ENCODE peak calls at places on chromosomes 12 and 14, in ten cellular contexts. One of them, this sample, is unnamed.

GRCh38 chr12:109496306-109496705 is 18.9 kb downstream of the UBE3B start:
- DNase-seq in BJ: no peak
- DNase-seq in stimulated activated CD8-positive, alpha-beta memory T cell treated with anti-CD3 and anti-CD28 coated beads, Interleukin-2, amount 100 ng/mL, for 1 hour: no peak
- DNase-seq in WTC11: no peak
- DNase-seq in naive B cell: no peak
- DNase-seq in iPS DF 6.9: no peak
- DNase-seq in hepatocyte: no peak
- DNase-seq in AG09309: no peak
- DNase-seq in AG20443: no peak
- DNase-seq in stimulated activated naive B cell treated with anti-CD40 and anti-IgM and Interleukin-4, amounts not matched to agents 10 μg/mL and 1 μg/mL and 100 μg/mL, for 72 hours: no peak
- DNase-seq in this sample: no peak

GRCh38 chr12:55935742-55936151 is 4.8 kb downstream of the DGKA start:
- DNase-seq in BJ: no peak
- DNase-seq in stimulated activated CD8-positive, alpha-beta memory T cell treated with anti-CD3 and anti-CD28 coated beads, Interleukin-2, amount 100 ng/mL, for 1 hour: no peak
- DNase-seq in WTC11: peak
- DNase-seq in naive B cell: no peak
- DNase-seq in iPS DF 6.9: no peak
- DNase-seq in hepatocyte: no peak
- DNase-seq in AG09309: no peak
- DNase-seq in AG20443: no peak
- DNase-seq in stimulated activated naive B cell treated with anti-CD40 and anti-IgM and Interleukin-4, amounts not matched to agents 10 μg/mL and 1 μg/mL and 100 μg/mL, for 72 hours: no peak
- DNase-seq in this sample: no peak

GRCh38 chr12:61546296-61546695 is 713.9 kb upstream of the USP15 start:
- DNase-seq in BJ: no peak
- DNase-seq in stimulated activated CD8-positive, alpha-beta memory T cell treated with anti-CD3 and anti-CD28 coated beads, Interleukin-2, amount 100 ng/mL, for 1 hour: no peak
- DNase-seq in WTC11: no peak
- DNase-seq in naive B cell: no peak
- DNase-seq in iPS DF 6.9: no peak
- DNase-seq in hepatocyte: peak
- DNase-seq in AG09309: no peak
- DNase-seq in AG20443: no peak
- DNase-seq in stimulated activated naive B cell treated with anti-CD40 and anti-IgM and Interleukin-4, amounts not matched to agents 10 μg/mL and 1 μg/mL and 100 μg/mL, for 72 hours: no peak
- DNase-seq in this sample: no peak

GRCh38 chr14:68627868-68628604 is 164.8 kb downstream of the ZFP36L1 start:
- DNase-seq in BJ: no peak
- DNase-seq in stimulated activated CD8-positive, alpha-beta memory T cell treated with anti-CD3 and anti-CD28 coated beads, Interleukin-2, amount 100 ng/mL, for 1 hour: peak
- DNase-seq in WTC11: peak
- DNase-seq in naive B cell: peak
- DNase-seq in iPS DF 6.9: peak
- DNase-seq in hepatocyte: peak
- DNase-seq in AG09309: no peak
- DNase-seq in AG20443: no peak
- DNase-seq in stimulated activated naive B cell treated with anti-CD40 and anti-IgM and Interleukin-4, amounts not matched to agents 10 μg/mL and 1 μg/mL and 100 μg/mL, for 72 hours: no peak
- DNase-seq in this sample: no peak

GRCh38 chr14:68271996-68272395 is 452.4 kb downstream of the RAD51B start:
- DNase-seq in BJ: no peak
- DNase-seq in stimulated activated CD8-positive, alpha-beta memory T cell treated with anti-CD3 and anti-CD28 coated beads, Interleukin-2, amount 100 ng/mL, for 1 hour: no peak
- DNase-seq in WTC11: no peak
- DNase-seq in naive B cell: peak
- DNase-seq in iPS DF 6.9: no peak
- DNase-seq in hepatocyte: no peak
- DNase-seq in AG09309: no peak
- DNase-seq in AG20443: no peak
- DNase-seq in stimulated activated naive B cell treated with anti-CD40 and anti-IgM and Interleukin-4, amounts not matched to agents 10 μg/mL and 1 μg/mL and 100 μg/mL, for 72 hours: no peak
- DNase-seq in this sample: no peak

GRCh38 chr12:119200601-119201000 is 21.9 kb downstream of the HSPB8 start:
- DNase-seq in BJ: no peak
- DNase-seq in stimulated activated CD8-positive, alpha-beta memory T cell treated with anti-CD3 and anti-CD28 coated beads, Interleukin-2, amount 100 ng/mL, for 1 hour: no peak
- DNase-seq in WTC11: no peak
- DNase-seq in naive B cell: no peak
- DNase-seq in iPS DF 6.9: no peak
- DNase-seq in hepatocyte: no peak
- DNase-seq in AG09309: no peak
- DNase-seq in AG20443: no peak
- DNase-seq in stimulated activated naive B cell treated with anti-CD40 and anti-IgM and Interleukin-4, amounts not matched to agents 10 μg/mL and 1 μg/mL and 100 μg/mL, for 72 hours: no peak
- DNase-seq in this sample: no peak

GRCh38 chr12:27967551-27968054 is 4.9 kb downstream of the PTHLH start:
- DNase-seq in BJ: no peak
- DNase-seq in stimulated activated CD8-positive, alpha-beta memory T cell treated with anti-CD3 and anti-CD28 coated beads, Interleukin-2, amount 100 ng/mL, for 1 hour: no peak
- DNase-seq in WTC11: no peak
- DNase-seq in naive B cell: no peak
- DNase-seq in iPS DF 6.9: no peak
- DNase-seq in hepatocyte: no peak
- DNase-seq in AG09309: no peak
- DNase-seq in AG20443: no peak
- DNase-seq in stimulated activated naive B cell treated with anti-CD40 and anti-IgM and Interleukin-4, amounts not matched to agents 10 μg/mL and 1 μg/mL and 100 μg/mL, for 72 hours: no peak
- DNase-seq in this sample: no peak

GRCh38 chr12:53219116-53219955 is 12.3 kb upstream of the ITGB7 start:
- DNase-seq in BJ: no peak
- DNase-seq in stimulated activated CD8-positive, alpha-beta memory T cell treated with anti-CD3 and anti-CD28 coated beads, Interleukin-2, amount 100 ng/mL, for 1 hour: no peak
- DNase-seq in WTC11: no peak
- DNase-seq in naive B cell: no peak
- DNase-seq in iPS DF 6.9: no peak
- DNase-seq in hepatocyte: peak
- DNase-seq in AG09309: no peak
- DNase-seq in AG20443: peak
- DNase-seq in stimulated activated naive B cell treated with anti-CD40 and anti-IgM and Interleukin-4, amounts not matched to agents 10 μg/mL and 1 μg/mL and 100 μg/mL, for 72 hours: peak
- DNase-seq in this sample: no peak

GRCh38 chr14:20823859-20824258 is 21.2 kb upstream of the RNASE1 start:
- DNase-seq in BJ: no peak
- DNase-seq in stimulated activated CD8-positive, alpha-beta memory T cell treated with anti-CD3 and anti-CD28 coated beads, Interleukin-2, amount 100 ng/mL, for 1 hour: no peak
- DNase-seq in WTC11: no peak
- DNase-seq in naive B cell: no peak
- DNase-seq in iPS DF 6.9: no peak
- DNase-seq in hepatocyte: no peak
- DNase-seq in AG09309: no peak
- DNase-seq in AG20443: no peak
- DNase-seq in stimulated activated naive B cell treated with anti-CD40 and anti-IgM and Interleukin-4, amounts not matched to agents 10 μg/mL and 1 μg/mL and 100 μg/mL, for 72 hours: no peak
- DNase-seq in this sample: no peak

GRCh38 chr12:51855586-51856428 is 7.3 kb upstream of the FIGNL2 start:
- DNase-seq in BJ: no peak
- DNase-seq in stimulated activated CD8-positive, alpha-beta memory T cell treated with anti-CD3 and anti-CD28 coated beads, Interleukin-2, amount 100 ng/mL, for 1 hour: no peak
- DNase-seq in WTC11: peak
- DNase-seq in naive B cell: no peak
- DNase-seq in iPS DF 6.9: no peak
- DNase-seq in hepatocyte: peak
- DNase-seq in AG09309: no peak
- DNase-seq in AG20443: peak
- DNase-seq in stimulated activated naive B cell treated with anti-CD40 and anti-IgM and Interleukin-4, amounts not matched to agents 10 μg/mL and 1 μg/mL and 100 μg/mL, for 72 hours: no peak
- DNase-seq in this sample: no peak

GRCh38 chr14:24224618-24225071 is 7.5 kb downstream of the NEDD8 start:
- DNase-seq in BJ: no peak
- DNase-seq in stimulated activated CD8-positive, alpha-beta memory T cell treated with anti-CD3 and anti-CD28 coated beads, Interleukin-2, amount 100 ng/mL, for 1 hour: no peak
- DNase-seq in WTC11: no peak
- DNase-seq in naive B cell: no peak
- DNase-seq in iPS DF 6.9: no peak
- DNase-seq in hepatocyte: no peak
- DNase-seq in AG09309: no peak
- DNase-seq in AG20443: peak
- DNase-seq in stimulated activated naive B cell treated with anti-CD40 and anti-IgM and Interleukin-4, amounts not matched to agents 10 μg/mL and 1 μg/mL and 100 μg/mL, for 72 hours: no peak
- DNase-seq in this sample: no peak

GRCh38 chr12:3745152-3745551 is 7.8 kb downstream of the CRACR2A start:
- DNase-seq in BJ: no peak
- DNase-seq in stimulated activated CD8-positive, alpha-beta memory T cell treated with anti-CD3 and anti-CD28 coated beads, Interleukin-2, amount 100 ng/mL, for 1 hour: no peak
- DNase-seq in WTC11: no peak
- DNase-seq in naive B cell: no peak
- DNase-seq in iPS DF 6.9: no peak
- DNase-seq in hepatocyte: no peak
- DNase-seq in AG09309: no peak
- DNase-seq in AG20443: no peak
- DNase-seq in stimulated activated naive B cell treated with anti-CD40 and anti-IgM and Interleukin-4, amounts not matched to agents 10 μg/mL and 1 μg/mL and 100 μg/mL, for 72 hours: no peak
- DNase-seq in this sample: no peak

GRCh38 chr12:108666326-108666995 is 32.8 kb upstream of the SELPLG start:
- DNase-seq in BJ: no peak
- DNase-seq in stimulated activated CD8-positive, alpha-beta memory T cell treated with anti-CD3 and anti-CD28 coated beads, Interleukin-2, amount 100 ng/mL, for 1 hour: no peak
- DNase-seq in WTC11: no peak
- DNase-seq in naive B cell: no peak
- DNase-seq in iPS DF 6.9: no peak
- DNase-seq in hepatocyte: no peak
- DNase-seq in AG09309: no peak
- DNase-seq in AG20443: peak
- DNase-seq in stimulated activated naive B cell treated with anti-CD40 and anti-IgM and Interleukin-4, amounts not matched to agents 10 μg/mL and 1 μg/mL and 100 μg/mL, for 72 hours: no peak
- DNase-seq in this sample: no peak

GRCh38 chr12:31481415-31481814 is 109.5 kb downstream of the DENND5B start:
- DNase-seq in BJ: no peak
- DNase-seq in stimulated activated CD8-positive, alpha-beta memory T cell treated with anti-CD3 and anti-CD28 coated beads, Interleukin-2, amount 100 ng/mL, for 1 hour: no peak
- DNase-seq in WTC11: no peak
- DNase-seq in naive B cell: no peak
- DNase-seq in iPS DF 6.9: no peak
- DNase-seq in hepatocyte: no peak
- DNase-seq in AG09309: no peak
- DNase-seq in AG20443: no peak
- DNase-seq in stimulated activated naive B cell treated with anti-CD40 and anti-IgM and Interleukin-4, amounts not matched to agents 10 μg/mL and 1 μg/mL and 100 μg/mL, for 72 hours: no peak
- DNase-seq in this sample: no peak

GRCh38 chr14:64693766-64694165 is 10.5 kb upstream of the PLEKHG3 start:
- DNase-seq in BJ: no peak
- DNase-seq in stimulated activated CD8-positive, alpha-beta memory T cell treated with anti-CD3 and anti-CD28 coated beads, Interleukin-2, amount 100 ng/mL, for 1 hour: no peak
- DNase-seq in WTC11: no peak
- DNase-seq in naive B cell: no peak
- DNase-seq in iPS DF 6.9: no peak
- DNase-seq in hepatocyte: no peak
- DNase-seq in AG09309: no peak
- DNase-seq in AG20443: no peak
- DNase-seq in stimulated activated naive B cell treated with anti-CD40 and anti-IgM and Interleukin-4, amounts not matched to agents 10 μg/mL and 1 μg/mL and 100 μg/mL, for 72 hours: no peak
- DNase-seq in this sample: no peak

GRCh38 chr12:91732086-91732485 is 413.6 kb downstream of the BTG1 start:
- DNase-seq in BJ: no peak
- DNase-seq in stimulated activated CD8-positive, alpha-beta memory T cell treated with anti-CD3 and anti-CD28 coated beads, Interleukin-2, amount 100 ng/mL, for 1 hour: no peak
- DNase-seq in WTC11: no peak
- DNase-seq in naive B cell: no peak
- DNase-seq in iPS DF 6.9: no peak
- DNase-seq in hepatocyte: no peak
- DNase-seq in AG09309: no peak
- DNase-seq in AG20443: no peak
- DNase-seq in stimulated activated naive B cell treated with anti-CD40 and anti-IgM and Interleukin-4, amounts not matched to agents 10 μg/mL and 1 μg/mL and 100 μg/mL, for 72 hours: no peak
- DNase-seq in this sample: peak

GRCh38 chr12:116434155-116435065 is 124.8 kb upstream of the MAP1LC3B2 start:
- DNase-seq in BJ: peak
- DNase-seq in stimulated activated CD8-positive, alpha-beta memory T cell treated with anti-CD3 and anti-CD28 coated beads, Interleukin-2, amount 100 ng/mL, for 1 hour: no peak
- DNase-seq in WTC11: peak
- DNase-seq in naive B cell: no peak
- DNase-seq in iPS DF 6.9: no peak
- DNase-seq in hepatocyte: peak
- DNase-seq in AG09309: peak
- DNase-seq in AG20443: peak
- DNase-seq in stimulated activated naive B cell treated with anti-CD40 and anti-IgM and Interleukin-4, amounts not matched to agents 10 μg/mL and 1 μg/mL and 100 μg/mL, for 72 hours: no peak
- DNase-seq in this sample: peak

GRCh38 chr12:120539303-120539702 is 5.1 kb downstream of the RNF10 start:
- DNase-seq in BJ: no peak
- DNase-seq in stimulated activated CD8-positive, alpha-beta memory T cell treated with anti-CD3 and anti-CD28 coated beads, Interleukin-2, amount 100 ng/mL, for 1 hour: no peak
- DNase-seq in WTC11: no peak
- DNase-seq in naive B cell: no peak
- DNase-seq in iPS DF 6.9: no peak
- DNase-seq in hepatocyte: no peak
- DNase-seq in AG09309: no peak
- DNase-seq in AG20443: peak
- DNase-seq in stimulated activated naive B cell treated with anti-CD40 and anti-IgM and Interleukin-4, amounts not matched to agents 10 μg/mL and 1 μg/mL and 100 μg/mL, for 72 hours: no peak
- DNase-seq in this sample: no peak

GRCh38 chr12:54993181-54993835 is 8.7 kb upstream of the TESPA1 start:
- DNase-seq in BJ: no peak
- DNase-seq in stimulated activated CD8-positive, alpha-beta memory T cell treated with anti-CD3 and anti-CD28 coated beads, Interleukin-2, amount 100 ng/mL, for 1 hour: peak
- DNase-seq in WTC11: peak
- DNase-seq in naive B cell: peak
- DNase-seq in iPS DF 6.9: no peak
- DNase-seq in hepatocyte: peak
- DNase-seq in AG09309: peak
- DNase-seq in AG20443: peak
- DNase-seq in stimulated activated naive B cell treated with anti-CD40 and anti-IgM and Interleukin-4, amounts not matched to agents 10 μg/mL and 1 μg/mL and 100 μg/mL, for 72 hours: peak
- DNase-seq in this sample: peak

GRCh38 chr14:77989441-77989891 is 180.7 kb upstream of the NRXN3 start:
- DNase-seq in BJ: no peak
- DNase-seq in stimulated activated CD8-positive, alpha-beta memory T cell treated with anti-CD3 and anti-CD28 coated beads, Interleukin-2, amount 100 ng/mL, for 1 hour: no peak
- DNase-seq in WTC11: no peak
- DNase-seq in naive B cell: no peak
- DNase-seq in iPS DF 6.9: no peak
- DNase-seq in hepatocyte: no peak
- DNase-seq in AG09309: no peak
- DNase-seq in AG20443: no peak
- DNase-seq in stimulated activated naive B cell treated with anti-CD40 and anti-IgM and Interleukin-4, amounts not matched to agents 10 μg/mL and 1 μg/mL and 100 μg/mL, for 72 hours: no peak
- DNase-seq in this sample: no peak

GRCh38 chr12:83040339-83040738 is 353.6 kb downstream of the TMTC2 start:
- DNase-seq in BJ: no peak
- DNase-seq in stimulated activated CD8-positive, alpha-beta memory T cell treated with anti-CD3 and anti-CD28 coated beads, Interleukin-2, amount 100 ng/mL, for 1 hour: no peak
- DNase-seq in WTC11: no peak
- DNase-seq in naive B cell: no peak
- DNase-seq in iPS DF 6.9: no peak
- DNase-seq in hepatocyte: no peak
- DNase-seq in AG09309: no peak
- DNase-seq in AG20443: no peak
- DNase-seq in stimulated activated naive B cell treated with anti-CD40 and anti-IgM and Interleukin-4, amounts not matched to agents 10 μg/mL and 1 μg/mL and 100 μg/mL, for 72 hours: no peak
- DNase-seq in this sample: no peak

GRCh38 chr12:12582895-12583303 is 20.2 kb upstream of the DUSP16 start:
- DNase-seq in BJ: no peak
- DNase-seq in stimulated activated CD8-positive, alpha-beta memory T cell treated with anti-CD3 and anti-CD28 coated beads, Interleukin-2, amount 100 ng/mL, for 1 hour: no peak
- DNase-seq in WTC11: no peak
- DNase-seq in naive B cell: no peak
- DNase-seq in iPS DF 6.9: no peak
- DNase-seq in hepatocyte: peak
- DNase-seq in AG09309: peak
- DNase-seq in AG20443: peak
- DNase-seq in stimulated activated naive B cell treated with anti-CD40 and anti-IgM and Interleukin-4, amounts not matched to agents 10 μg/mL and 1 μg/mL and 100 μg/mL, for 72 hours: peak
- DNase-seq in this sample: no peak

GRCh38 chr14:81206115-81206514 is 14.6 kb downstream of the GTF2A1 start:
- DNase-seq in BJ: no peak
- DNase-seq in stimulated activated CD8-positive, alpha-beta memory T cell treated with anti-CD3 and anti-CD28 coated beads, Interleukin-2, amount 100 ng/mL, for 1 hour: no peak
- DNase-seq in WTC11: no peak
- DNase-seq in naive B cell: no peak
- DNase-seq in iPS DF 6.9: no peak
- DNase-seq in hepatocyte: no peak
- DNase-seq in AG09309: no peak
- DNase-seq in AG20443: no peak
- DNase-seq in stimulated activated naive B cell treated with anti-CD40 and anti-IgM and Interleukin-4, amounts not matched to agents 10 μg/mL and 1 μg/mL and 100 μg/mL, for 72 hours: no peak
- DNase-seq in this sample: no peak

GRCh38 chr12:27274706-27275105 is 30.6 kb downstream of the STK38L start:
- DNase-seq in BJ: no peak
- DNase-seq in stimulated activated CD8-positive, alpha-beta memory T cell treated with anti-CD3 and anti-CD28 coated beads, Interleukin-2, amount 100 ng/mL, for 1 hour: no peak
- DNase-seq in WTC11: no peak
- DNase-seq in naive B cell: no peak
- DNase-seq in iPS DF 6.9: no peak
- DNase-seq in hepatocyte: no peak
- DNase-seq in AG09309: no peak
- DNase-seq in AG20443: no peak
- DNase-seq in stimulated activated naive B cell treated with anti-CD40 and anti-IgM and Interleukin-4, amounts not matched to agents 10 μg/mL and 1 μg/mL and 100 μg/mL, for 72 hours: no peak
- DNase-seq in this sample: no peak

GRCh38 chr14:46352876-46353275 is 298.7 kb downstream of the RPL10L start:
- DNase-seq in BJ: no peak
- DNase-seq in stimulated activated CD8-positive, alpha-beta memory T cell treated with anti-CD3 and anti-CD28 coated beads, Interleukin-2, amount 100 ng/mL, for 1 hour: no peak
- DNase-seq in WTC11: no peak
- DNase-seq in naive B cell: no peak
- DNase-seq in iPS DF 6.9: no peak
- DNase-seq in hepatocyte: no peak
- DNase-seq in AG09309: no peak
- DNase-seq in AG20443: no peak
- DNase-seq in stimulated activated naive B cell treated with anti-CD40 and anti-IgM and Interleukin-4, amounts not matched to agents 10 μg/mL and 1 μg/mL and 100 μg/mL, for 72 hours: no peak
- DNase-seq in this sample: no peak

GRCh38 chr14:101820283-101820798 is 58.8 kb downstream of the PPP2R5C start:
- DNase-seq in BJ: no peak
- DNase-seq in stimulated activated CD8-positive, alpha-beta memory T cell treated with anti-CD3 and anti-CD28 coated beads, Interleukin-2, amount 100 ng/mL, for 1 hour: no peak
- DNase-seq in WTC11: no peak
- DNase-seq in naive B cell: no peak
- DNase-seq in iPS DF 6.9: no peak
- DNase-seq in hepatocyte: no peak
- DNase-seq in AG09309: no peak
- DNase-seq in AG20443: no peak
- DNase-seq in stimulated activated naive B cell treated with anti-CD40 and anti-IgM and Interleukin-4, amounts not matched to agents 10 μg/mL and 1 μg/mL and 100 μg/mL, for 72 hours: peak
- DNase-seq in this sample: no peak

GRCh38 chr14:74792249-74793039 is 29.3 kb downstream of the YLPM1 start:
- DNase-seq in BJ: no peak
- DNase-seq in stimulated activated CD8-positive, alpha-beta memory T cell treated with anti-CD3 and anti-CD28 coated beads, Interleukin-2, amount 100 ng/mL, for 1 hour: no peak
- DNase-seq in WTC11: no peak
- DNase-seq in naive B cell: peak
- DNase-seq in iPS DF 6.9: peak
- DNase-seq in hepatocyte: no peak
- DNase-seq in AG09309: no peak
- DNase-seq in AG20443: no peak
- DNase-seq in stimulated activated naive B cell treated with anti-CD40 and anti-IgM and Interleukin-4, amounts not matched to agents 10 μg/mL and 1 μg/mL and 100 μg/mL, for 72 hours: no peak
- DNase-seq in this sample: no peak

GRCh38 chr12:14836336-14837210 is 6.8 kb downstream of the ART4 start:
- DNase-seq in BJ: no peak
- DNase-seq in stimulated activated CD8-positive, alpha-beta memory T cell treated with anti-CD3 and anti-CD28 coated beads, Interleukin-2, amount 100 ng/mL, for 1 hour: no peak
- DNase-seq in WTC11: no peak
- DNase-seq in naive B cell: no peak
- DNase-seq in iPS DF 6.9: no peak
- DNase-seq in hepatocyte: peak
- DNase-seq in AG09309: peak
- DNase-seq in AG20443: peak
- DNase-seq in stimulated activated naive B cell treated with anti-CD40 and anti-IgM and Interleukin-4, amounts not matched to agents 10 μg/mL and 1 μg/mL and 100 μg/mL, for 72 hours: no peak
- DNase-seq in this sample: no peak

This sample was measured in HFF-Myc.